ENCODE peak calls at places on chromosome 22, in seven cellular contexts. One of them, this sample, is unnamed.
A peak's percentile ranks its signal among the peaks of the same experiment; 100 is the strongest.

GRCh38 chr22:29700949-29701927 is 18.6 kb upstream of the CABP7 start:
- DNase-seq in right lobe of liver: no peak
- DNase-seq in naive thymus-derived CD4-positive, alpha-beta T cell: peak; percentile 52
- DNase-seq in ovary: no peak
- DNase-seq in upper lobe of right lung: no peak
- DNase-seq in Panc1: no peak
- DNase-seq in spleen: no peak
- DNase-seq in this sample: no peak

GRCh38 chr22:44245438-44245837 is 64.7 kb downstream of the PARVG start:
- DNase-seq in right lobe of liver: no peak
- DNase-seq in naive thymus-derived CD4-positive, alpha-beta T cell: no peak
- DNase-seq in upper lobe of right lung: no peak
- DNase-seq in spleen: no peak
- DNase-seq in Panc1: no peak
- DNase-seq in ovary: no peak
- DNase-seq in this sample: no peak

GRCh38 chr22:30832407-30832987 is 136.1 kb downstream of the MORC2 start:
- DNase-seq in naive thymus-derived CD4-positive, alpha-beta T cell: no peak
- DNase-seq in upper lobe of right lung: no peak
- DNase-seq in ovary: no peak
- DNase-seq in spleen: no peak
- DNase-seq in right lobe of liver: no peak
- DNase-seq in Panc1: no peak
- DNase-seq in this sample: no peak

GRCh38 chr22:27213291-27213690 is 555.9 kb downstream of the MIAT start:
- DNase-seq in upper lobe of right lung: no peak
- DNase-seq in spleen: no peak
- DNase-seq in right lobe of liver: no peak
- DNase-seq in ovary: no peak
- DNase-seq in Panc1: no peak
- DNase-seq in naive thymus-derived CD4-positive, alpha-beta T cell: no peak
- DNase-seq in this sample: no peak

GRCh38 chr22:50260801-50261614 is 475 bp downstream of the MAPK12 start:
- DNase-seq in naive thymus-derived CD4-positive, alpha-beta T cell: no peak
- DNase-seq in Panc1: no peak
- DNase-seq in right lobe of liver: no peak
- DNase-seq in spleen: no peak
- DNase-seq in upper lobe of right lung: no peak
- DNase-seq in ovary: peak; percentile 65
- DNase-seq in this sample: no peak

GRCh38 chr22:27885977-27886842 is 32.8 kb downstream of the PITPNB start:
- DNase-seq in right lobe of liver: no peak
- DNase-seq in Panc1: peak; percentile 39
- DNase-seq in spleen: no peak
- DNase-seq in upper lobe of right lung: no peak
- DNase-seq in naive thymus-derived CD4-positive, alpha-beta T cell: peak; percentile 36
- DNase-seq in ovary: no peak
- DNase-seq in this sample: no peak

GRCh38 chr22:47839586-47840245 is 1077.3 kb downstream of the TBC1D22A start:
- DNase-seq in right lobe of liver: no peak
- DNase-seq in Panc1: no peak
- DNase-seq in ovary: no peak
- DNase-seq in upper lobe of right lung: no peak
- DNase-seq in spleen: no peak
- DNase-seq in naive thymus-derived CD4-positive, alpha-beta T cell: no peak
- DNase-seq in this sample: no peak

GRCh38 chr22:47835726-47836125 is 1073.3 kb downstream of the TBC1D22A start:
- DNase-seq in Panc1: no peak
- DNase-seq in ovary: no peak
- DNase-seq in right lobe of liver: no peak
- DNase-seq in spleen: no peak
- DNase-seq in naive thymus-derived CD4-positive, alpha-beta T cell: no peak
- DNase-seq in upper lobe of right lung: no peak
- DNase-seq in this sample: no peak

GRCh38 chr22:29435236-29435635 is 3.1 kb upstream of the RFPL1 start:
- DNase-seq in Panc1: no peak
- DNase-seq in right lobe of liver: no peak
- DNase-seq in upper lobe of right lung: no peak
- DNase-seq in naive thymus-derived CD4-positive, alpha-beta T cell: no peak
- DNase-seq in spleen: no peak
- DNase-seq in ovary: no peak
- DNase-seq in this sample: no peak

GRCh38 chr22:37752189-37753061 is 55.3 kb upstream of the GCAT start:
- DNase-seq in Panc1: peak; percentile 58
- DNase-seq in spleen: peak; percentile 88
- DNase-seq in ovary: peak; percentile 87
- DNase-seq in naive thymus-derived CD4-positive, alpha-beta T cell: no peak
- DNase-seq in upper lobe of right lung: peak; percentile 90
- DNase-seq in right lobe of liver: peak; percentile 93
- DNase-seq in this sample: no peak

GRCh38 chr22:47204002-47204979 is 441.8 kb downstream of the TBC1D22A start:
- DNase-seq in spleen: peak; percentile 66
- DNase-seq in Panc1: no peak
- DNase-seq in naive thymus-derived CD4-positive, alpha-beta T cell: no peak
- DNase-seq in right lobe of liver: peak; percentile 43
- DNase-seq in upper lobe of right lung: no peak
- DNase-seq in ovary: peak; percentile 75
- DNase-seq in this sample: no peak

GRCh38 chr22:41288245-41288946 is 2.4 kb upstream of the RANGAP1 start:
- DNase-seq in ovary: no peak
- DNase-seq in spleen: no peak
- DNase-seq in right lobe of liver: peak; percentile 57
- DNase-seq in Panc1: peak; percentile 83
- DNase-seq in upper lobe of right lung: no peak
- DNase-seq in naive thymus-derived CD4-positive, alpha-beta T cell: no peak
- DNase-seq in this sample: no peak

GRCh38 chr22:48882636-48883200 is 945.0 kb downstream of the BRD1 start:
- DNase-seq in ovary: no peak
- DNase-seq in Panc1: no peak
- DNase-seq in naive thymus-derived CD4-positive, alpha-beta T cell: no peak
- DNase-seq in upper lobe of right lung: peak; percentile 45
- DNase-seq in spleen: peak; percentile 65
- DNase-seq in right lobe of liver: peak; percentile 25
- DNase-seq in this sample: no peak

GRCh38 chr22:36737776-36738175 is 34.2 kb upstream of the CACNG2 start:
- DNase-seq in upper lobe of right lung: peak; percentile 80
- DNase-seq in spleen: peak; percentile 77
- DNase-seq in naive thymus-derived CD4-positive, alpha-beta T cell: no peak
- DNase-seq in Panc1: no peak
- DNase-seq in ovary: no peak
- DNase-seq in right lobe of liver: peak; percentile 42
- DNase-seq in this sample: no peak

GRCh38 chr22:45692549-45692948 is 20.9 kb downstream of the ATXN10 start:
- DNase-seq in upper lobe of right lung: no peak
- DNase-seq in Panc1: no peak
- DNase-seq in right lobe of liver: no peak
- DNase-seq in naive thymus-derived CD4-positive, alpha-beta T cell: no peak
- DNase-seq in ovary: no peak
- DNase-seq in spleen: no peak
- DNase-seq in this sample: no peak

GRCh38 chr22:18987765-18988164 is 51.7 kb upstream of the PRODH start:
- DNase-seq in spleen: no peak
- DNase-seq in Panc1: no peak
- DNase-seq in upper lobe of right lung: peak; percentile 68
- DNase-seq in ovary: no peak
- DNase-seq in naive thymus-derived CD4-positive, alpha-beta T cell: no peak
- DNase-seq in right lobe of liver: peak; percentile 73
- DNase-seq in this sample: no peak

DNA sequence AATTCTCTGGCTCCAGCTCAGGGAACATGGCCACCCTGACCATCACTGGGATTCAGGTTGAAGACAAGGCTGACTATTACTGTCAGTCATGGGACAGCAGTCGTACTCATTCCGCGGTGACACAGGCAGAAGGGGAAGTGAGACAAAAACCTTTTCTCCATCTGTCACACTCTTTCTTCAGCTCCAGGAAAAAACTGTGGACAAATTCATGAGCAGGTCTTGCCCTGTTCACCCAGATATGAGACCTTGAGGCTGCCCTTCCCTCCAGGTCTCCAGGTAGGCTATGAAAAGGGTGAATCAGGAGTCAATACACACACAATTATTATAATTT is 39.4 kb upstream of the GGTLC2 start:
- DNase-seq in spleen: no peak
- DNase-seq in right lobe of liver: no peak
- DNase-seq in upper lobe of right lung: no peak
- DNase-seq in ovary: no peak
- DNase-seq in naive thymus-derived CD4-positive, alpha-beta T cell: no peak
- DNase-seq in Panc1: no peak
- DNase-seq in this sample: no peak
- H3K27me3 ChIP-seq in spleen: no peaks in the 10 kb centered on the region
- H3K27me3 ChIP-seq in right lobe of liver: no peaks in the 10 kb centered on the region
- H3K27me3 ChIP-seq in upper lobe of right lung: no peaks in the 10 kb centered on the region
- H3K27me3 ChIP-seq in ovary: no peaks in the 10 kb centered on the region
- H3K27me3 ChIP-seq in naive thymus-derived CD4-positive, alpha-beta T cell: no peaks in the 10 kb centered on the region
- H3K27me3 ChIP-seq in Panc1: no peaks in the 10 kb centered on the region
- H3K27me3 ChIP-seq in this sample: no peaks in the 10 kb centered on the region

DNA sequence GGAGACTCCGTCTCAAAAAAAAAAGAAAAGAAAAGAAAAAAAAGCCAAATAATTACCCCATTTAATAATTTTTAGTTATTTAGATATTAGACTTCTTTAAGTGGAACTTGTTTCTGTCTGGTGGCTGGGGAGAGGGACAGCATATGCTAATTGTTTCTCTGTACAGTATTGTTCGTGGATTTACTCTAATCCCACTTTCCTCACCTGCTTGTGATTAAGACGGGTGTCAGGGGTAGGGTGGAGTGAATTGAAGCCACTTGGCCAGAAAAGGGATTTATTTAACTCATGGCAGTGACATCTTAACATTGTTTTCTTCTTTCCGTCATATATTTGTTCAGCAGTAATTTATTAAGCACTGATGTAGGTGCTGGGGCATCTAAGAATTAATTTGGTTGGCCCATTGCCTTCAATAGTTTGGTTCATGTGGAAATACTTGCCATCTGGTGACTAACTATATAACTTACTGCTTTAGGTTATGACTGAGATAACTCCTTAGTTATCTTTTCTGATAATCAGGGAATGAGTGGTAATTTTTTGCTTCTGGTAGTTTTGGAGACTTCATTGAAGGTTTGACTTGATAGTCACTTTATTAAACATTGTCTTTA is 4.6 kb downstream of the TNRC6B start:
- DNase-seq in right lobe of liver: no peak
- DNase-seq in Panc1: no peak
- DNase-seq in naive thymus-derived CD4-positive, alpha-beta T cell: no peak
- DNase-seq in spleen: no peak
- DNase-seq in upper lobe of right lung: no peak
- DNase-seq in ovary: no peak
- DNase-seq in this sample: no peak
- H3K4me1 ChIP-seq in right lobe of liver: peaks cover 78% of the 10 kb centered on the region
- H3K4me1 ChIP-seq in Panc1: peaks cover 25% of the 10 kb centered on the region
- H3K4me1 ChIP-seq in naive thymus-derived CD4-positive, alpha-beta T cell: peaks cover 55% of the 10 kb centered on the region
- H3K4me1 ChIP-seq in spleen: peaks cover 78% of the 10 kb centered on the region
- H3K4me1 ChIP-seq in upper lobe of right lung: peaks cover 52% of the 10 kb centered on the region
- H3K4me1 ChIP-seq in ovary: peaks cover 14% of the 10 kb centered on the region
- H3K4me1 ChIP-seq in this sample: peaks cover 16% of the 10 kb centered on the region

DNA sequence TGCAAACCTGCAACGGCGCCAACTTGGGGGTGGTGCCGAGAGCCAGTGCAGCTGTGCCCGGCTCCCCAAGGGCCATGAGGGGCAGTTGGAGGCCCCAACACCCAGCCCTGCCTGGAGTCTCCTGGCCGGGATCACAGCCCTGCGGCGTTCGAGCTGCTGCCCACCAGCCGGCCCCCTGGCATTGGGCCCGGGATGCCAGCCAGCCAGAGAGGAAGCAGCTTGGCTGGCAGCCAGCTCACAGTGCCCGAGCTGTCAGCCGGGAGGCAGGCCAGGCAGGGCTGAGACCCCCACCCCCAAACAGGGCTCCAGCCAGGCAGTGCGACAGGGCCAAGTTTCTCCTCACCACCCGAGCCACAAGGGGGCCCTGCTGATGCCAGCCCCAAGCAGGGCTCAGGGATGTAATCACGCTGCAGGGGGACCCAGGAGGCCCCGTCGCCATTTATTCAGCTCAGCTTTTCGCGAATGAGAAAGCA is 26.0 kb upstream of the TCF20 start:
- DNase-seq in right lobe of liver: no peak
- DNase-seq in Panc1: no peak
- DNase-seq in spleen: no peak
- DNase-seq in naive thymus-derived CD4-positive, alpha-beta T cell: no peak
- DNase-seq in ovary: peak; percentile 36
- DNase-seq in upper lobe of right lung: no peak
- DNase-seq in this sample: no peak
- H3K27me3 ChIP-seq in right lobe of liver: no peaks in the 10 kb centered on the region
- H3K27me3 ChIP-seq in Panc1: no peaks in the 10 kb centered on the region
- H3K27me3 ChIP-seq in spleen: no peaks in the 10 kb centered on the region
- H3K27me3 ChIP-seq in naive thymus-derived CD4-positive, alpha-beta T cell: no peaks in the 10 kb centered on the region
- H3K27me3 ChIP-seq in ovary: no peaks in the 10 kb centered on the region
- H3K27me3 ChIP-seq in upper lobe of right lung: no peaks in the 10 kb centered on the region
- H3K27me3 ChIP-seq in this sample: no peaks in the 10 kb centered on the region

GRCh38 chr22:39288135-39288898 is 31.1 kb downstream of the RPL3 start:
- DNase-seq in naive thymus-derived CD4-positive, alpha-beta T cell: no peak
- DNase-seq in right lobe of liver: no peak
- DNase-seq in ovary: no peak
- DNase-seq in spleen: no peak
- DNase-seq in upper lobe of right lung: no peak
- DNase-seq in Panc1: no peak
- DNase-seq in this sample: no peak

GRCh38 chr22:39290248-39290720 is 29.1 kb downstream of the RPL3 start:
- DNase-seq in right lobe of liver: no peak
- DNase-seq in spleen: peak; percentile 61
- DNase-seq in naive thymus-derived CD4-positive, alpha-beta T cell: no peak
- DNase-seq in Panc1: no peak
- DNase-seq in upper lobe of right lung: no peak
- DNase-seq in ovary: no peak
- DNase-seq in this sample: no peak

GRCh38 chr22:39290724-39291161 is 28.7 kb downstream of the RPL3 start:
- DNase-seq in ovary: peak; percentile 74
- DNase-seq in upper lobe of right lung: no peak
- DNase-seq in right lobe of liver: peak; percentile 92
- DNase-seq in spleen: no peak
- DNase-seq in Panc1: no peak
- DNase-seq in naive thymus-derived CD4-positive, alpha-beta T cell: no peak
- DNase-seq in this sample: no peak

GRCh38 chr22:39291501-39291900 is 27.9 kb downstream of the RPL3 start:
- DNase-seq in spleen: no peak
- DNase-seq in upper lobe of right lung: no peak
- DNase-seq in Panc1: no peak
- DNase-seq in naive thymus-derived CD4-positive, alpha-beta T cell: no peak
- DNase-seq in right lobe of liver: no peak
- DNase-seq in ovary: peak; percentile 35
- DNase-seq in this sample: no peak

DNA sequence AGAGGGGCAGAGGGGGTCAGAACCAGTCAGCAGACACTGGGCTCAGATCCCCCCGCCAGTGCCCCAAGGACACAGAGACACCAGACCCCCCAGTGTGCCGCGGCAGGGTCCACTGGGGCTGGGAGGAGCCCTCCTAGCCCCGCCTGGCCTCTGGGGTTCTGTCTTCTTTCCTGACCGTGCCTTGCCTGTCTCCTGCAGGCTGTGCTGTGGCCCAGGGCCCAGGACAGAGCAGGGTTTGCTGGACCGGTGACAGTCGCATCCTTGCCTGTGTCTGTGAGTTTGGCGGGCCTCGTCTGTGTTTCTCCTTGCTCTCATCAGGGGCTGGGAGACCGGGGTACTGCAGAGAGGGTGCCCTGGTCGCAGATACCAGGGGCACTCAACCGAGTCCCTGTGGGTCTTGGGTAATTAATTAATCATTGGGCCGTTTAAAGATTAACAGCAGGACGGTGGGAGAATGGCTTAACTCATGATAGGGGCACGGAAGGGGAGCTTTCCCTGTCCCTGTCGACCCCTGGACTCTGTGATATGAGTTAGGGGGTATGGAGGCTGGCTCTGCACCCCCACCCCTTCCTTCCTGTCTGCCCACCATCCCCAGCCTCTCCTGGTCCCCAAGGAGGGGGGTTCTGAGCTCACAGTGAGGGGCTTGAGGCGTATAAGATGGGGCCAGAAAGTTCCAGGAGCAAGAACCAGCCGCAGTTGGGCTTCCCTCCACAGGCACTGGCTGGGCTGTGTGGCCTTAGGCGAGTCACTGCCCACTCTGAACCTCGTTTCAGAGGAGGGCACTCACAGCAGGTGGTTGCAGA is 29.8 kb downstream of the RPL3 start:
- DNase-seq in spleen: peak; percentile 56
- DNase-seq in Panc1: no peak
- DNase-seq in ovary: no peak
- DNase-seq in upper lobe of right lung: no peak
- DNase-seq in right lobe of liver: no peak
- DNase-seq in naive thymus-derived CD4-positive, alpha-beta T cell: no peak
- DNase-seq in this sample: no peak
- H3K4me1 ChIP-seq in spleen: peaks cover 25% of the 10 kb centered on the region
- H3K4me1 ChIP-seq in Panc1: peaks cover 62% of the 10 kb centered on the region
- H3K4me1 ChIP-seq in ovary: peaks cover 4% of the 10 kb centered on the region
- H3K4me1 ChIP-seq in upper lobe of right lung: peaks cover 23% of the 10 kb centered on the region
- H3K4me1 ChIP-seq in right lobe of liver: peaks cover 34% of the 10 kb centered on the region
- H3K4me1 ChIP-seq in naive thymus-derived CD4-positive, alpha-beta T cell: no peaks in the 10 kb centered on the region
- H3K4me1 ChIP-seq in this sample: no peaks in the 10 kb centered on the region

This sample was measured in effector memory CD4-positive, alpha-beta T cell.